ENCODE peak calls at places on chromosomes 4 and X, in nine cellular contexts. I is COR-L47, J is GM12864, M is H9, T is M059J, U is esophagus muscularis mucosa, W is erythroblast, Z is T-helper 9 cell, P is mesothelial cell of epicardium. S is an unnamed sample.
A peak's percentile ranks its signal among the peaks of the same experiment; 100 is the strongest.

GRCh38 chr4:186798951-186799659 is 75.4 kb upstream of the FAT1 start:
- DNase-seq in P (no peak), Z (no peak), I (no peak), M (no peak), J (no peak), W (no peak), T (no peak), U (no peak), S (no peak)

GRCh38 chr4:158793021-158793420 is 24.2 kb downstream of the FNIP2 start:
- DNase-seq in Z (no peak), M (no peak), W (no peak), J (no peak), P (no peak), I (no peak), T (no peak), U (no peak), S (peak; percentile 57)

GRCh38 chrX:133045986-133046385 is 50.9 kb downstream of the USP26 start:
- DNase-seq in T (peak; percentile 18), M (no peak), Z (no peak), U (no peak), P (no peak), J (no peak), W (no peak), I (peak; percentile 4), S (peak; percentile 40)

GRCh38 chr4:149706942-149707341 is 108.7 kb downstream of the IQCM start:
- DNase-seq in I (no peak), T (peak; percentile 53), M (no peak), J (no peak), Z (no peak), P (no peak), U (no peak), W (no peak), S (peak; percentile 73)

GRCh38 chr4:73687414-73687813 is 53.0 kb upstream of the CXCL8 start:
- DNase-seq in P (no peak), M (no peak), J (no peak), W (no peak), Z (no peak), T (peak; percentile 35), U (no peak), I (no peak), S (peak; percentile 52)

GRCh38 chr4:64144994-64145393 is 264.3 kb downstream of the TECRL start:
- DNase-seq in U (no peak), T (no peak), M (no peak), W (no peak), P (no peak), J (no peak), Z (no peak), I (peak; percentile 99), S (no peak)

GRCh38 chrX:71103110-71103983 is 3.2 kb downstream of the CXorf65 start:
- DNase-seq in W (peak; percentile 42), I (no peak), Z (peak; percentile 59), P (no peak), M (peak; percentile 56), J (no peak), U (no peak), T (no peak), S (no peak)

GRCh38 chr4:123826896-123827295 is 430.3 kb downstream of the SPRY1 start:
- DNase-seq in W (no peak), T (peak; percentile 65), P (no peak), J (no peak), U (no peak), Z (no peak), M (no peak), I (no peak), S (no peak)

GRCh38 chrX:109472939-109473713 is 8.8 kb downstream of the GUCY2F start:
- DNase-seq in U (no peak), Z (no peak), W (peak; percentile 24), M (peak; percentile 83), T (peak; percentile 32), J (no peak), I (peak; percentile 3), P (no peak), S (peak; percentile 55)

GRCh38 chrX:78650906-78651437 is 8.2 kb downstream of the RTL3 start:
- DNase-seq in I (no peak), U (no peak), Z (no peak), W (no peak), M (no peak), T (peak; percentile 74), J (peak; percentile 51), P (no peak), S (peak; percentile 78)

GRCh38 chr4:15182600-15183222 is 180.4 kb downstream of the CPEB2 start:
- DNase-seq in T (peak; percentile 37), Z (no peak), I (no peak), U (peak; percentile 74), W (no peak), P (no peak), M (no peak), J (no peak), S (peak; percentile 28)

GRCh38 chr4:104491826-104492771 is 2.6 kb downstream of the CXXC4 start:
- DNase-seq in Z (no peak), P (no peak), U (no peak), M (peak; percentile 73), W (no peak), I (no peak), T (peak; percentile 0), J (no peak), S (peak; percentile 54)

GRCh38 chr4:186624951-186625350 is 69.6 kb upstream of the MTNR1A start:
- DNase-seq in U (no peak), P (no peak), J (no peak), Z (no peak), I (no peak), M (no peak), W (no peak), T (peak; percentile 71), S (peak; percentile 79)

GRCh38 chr4:76535603-76536380 is 100.8 kb downstream of the SHROOM3 start:
- DNase-seq in M (no peak), W (no peak), P (no peak), U (no peak), T (peak; percentile 91), Z (no peak), J (no peak), I (peak; percentile 44), S (peak; percentile 69)

GRCh38 chr4:7332216-7333023 is 102.3 kb downstream of the PSAPL1 start:
- DNase-seq in Z (no peak), T (peak; percentile 60), U (no peak), M (no peak), I (no peak), W (no peak), P (no peak), J (no peak), S (peak; percentile 42)

GRCh38 chr4:188822698-188823097 is 683.5 kb downstream of the TRIML1 start:
- DNase-seq in I (no peak), M (peak; percentile 82), P (no peak), T (peak; percentile 42), J (no peak), Z (no peak), W (no peak), U (no peak), S (peak; percentile 33)

GRCh38 chrX:43827791-43828190 is 54.5 kb downstream of the MAOB start:
- DNase-seq in I (no peak), W (no peak), J (no peak), Z (no peak), U (no peak), T (no peak), M (no peak), P (no peak), S (no peak)

GRCh38 chrX:107429090-107429489 is 20.4 kb upstream of the FRMPD3 start:
- DNase-seq in W (peak; percentile 34), U (no peak), P (no peak), M (peak; percentile 67), I (peak; percentile 18), J (peak; percentile 2), Z (no peak), T (peak; percentile 31), S (peak; percentile 12)

GRCh38 chr4:17695341-17695740 is 80.9 kb downstream of the MED28 start:
- DNase-seq in T (no peak), W (no peak), J (no peak), P (no peak), U (peak; percentile 68), Z (no peak), M (no peak), I (no peak), S (no peak)

GRCh38 chrX:103386332-103386731 is 10.0 kb downstream of the BEX3 start:
- DNase-seq in I (no peak), T (no peak), Z (no peak), J (no peak), U (no peak), W (no peak), M (no peak), P (no peak), S (no peak)

GRCh38 chr4:4837316-4837715 is 22.1 kb upstream of the MSX1 start:
- DNase-seq in M (no peak), T (peak; percentile 36), I (no peak), U (no peak), J (no peak), W (no peak), Z (no peak), P (no peak), S (no peak)

GRCh38 chr4:139514382-139515059 is 41.5 kb downstream of the SETD7 start:
- DNase-seq in U (peak; percentile 45), T (no peak), J (no peak), I (no peak), M (no peak), W (no peak), Z (no peak), P (no peak), S (no peak)

S was measured in renal cortical epithelial cell.